ENCODE peak calls at places on chromosomes 4 and X, in four cellular contexts. M is GM19239, Y is GOT3, O is HS-27A. N is an unnamed sample.
A peak's percentile ranks its signal among the peaks of the same experiment; 100 is the strongest.

GRCh38 chr4:89298160-89298559 is 9.4 kb downstream of the GPRIN3 start:
- DNase-seq in M (no peak), Y (no peak), O (no peak), N (no peak)

GRCh38 chr4:69749771-69750170 is 10.6 kb downstream of the SULT1B1 start:
- DNase-seq in M (no peak), Y (no peak), O (no peak), N (no peak)

GRCh38 chrX:40008841-40009461 is 88.8 kb downstream of the BCOR start:
- DNase-seq in M (no peak), Y (peak; percentile 10), O (no peak), N (peak; percentile 75)

GRCh38 chr4:56099378-56099786 is 150.6 kb downstream of the CEP135 start:
- DNase-seq in M (no peak), Y (no peak), O (no peak), N (no peak)

GRCh38 chr4:3290889-3291321 is 1.9 kb upstream of the RGS12 start:
- DNase-seq in M (no peak), Y (no peak), O (no peak), N (no peak)

GRCh38 chr4:51858605-51859211 is 15.8 kb downstream of the DCUN1D4 start:
- DNase-seq in M (no peak), Y (no peak), O (no peak), N (no peak)

GRCh38 chr4:69823481-69824186 is 36.3 kb downstream of the SULT1E1 start:
- DNase-seq in M (no peak), Y (no peak), O (no peak), N (no peak)

GRCh38 chrX:38847206-38847902 is 46.1 kb downstream of the MID1IP1 start:
- DNase-seq in M (no peak), Y (no peak), O (no peak), N (no peak)

GRCh38 chr4:55181606-55182005 is 56.2 kb upstream of the KDR start:
- DNase-seq in M (no peak), Y (no peak), O (no peak), N (no peak)

GRCh38 chr4:7108660-7109059 is 40.8 kb upstream of the GRPEL1 start:
- DNase-seq in M (no peak), Y (no peak), O (no peak), N (no peak)

GRCh38 chr4:14532436-14532835 is 469.8 kb upstream of the CPEB2 start:
- DNase-seq in M (no peak), Y (no peak), O (no peak), N (no peak)

GRCh38 chr4:87232241-87232640 is 11.8 kb upstream of the KLHL8 start:
- DNase-seq in M (no peak), Y (no peak), O (no peak), N (no peak)

N was measured in right cardiac atrium.